ENCODE peak calls at places on chromosomes 2 and 18, in eight cellular contexts. One of them, this sample, is unnamed.

GRCh38 chr2:109470121-109470921 is 143.4 kb downstream of the SEPTIN10 start:
- DNase-seq in neural progenitor cell: no peak
- DNase-seq in IMR-90: peak; percentile 53
- DNase-seq in HCT116: peak; percentile 8
- DNase-seq in H9: no peak
- DNase-seq in MM.1S: peak; percentile 95
- DNase-seq in mammary epithelial cell: peak; percentile 53
- DNase-seq in PC-3: peak; percentile 82
- DNase-seq in this sample: peak; percentile 64

GRCh38 chr2:100105678-100106054 is 36.7 kb downstream of the AFF3 start:
- DNase-seq in neural progenitor cell: peak; percentile 43
- DNase-seq in IMR-90: peak; percentile 53
- DNase-seq in HCT116: no peak
- DNase-seq in H9: peak; percentile 44
- DNase-seq in MM.1S: no peak
- DNase-seq in mammary epithelial cell: no peak
- DNase-seq in PC-3: no peak
- DNase-seq in this sample: no peak

GRCh38 chr2:26772064-26773001 is 8.2 kb downstream of the SLC35F6 start:
- DNase-seq in neural progenitor cell: no peak
- DNase-seq in IMR-90: peak; percentile 38
- DNase-seq in HCT116: no peak
- DNase-seq in H9: no peak
- DNase-seq in MM.1S: no peak
- DNase-seq in mammary epithelial cell: peak; percentile 41
- DNase-seq in PC-3: peak; percentile 41
- DNase-seq in this sample: peak; percentile 18

GRCh38 chr18:415627-416612 is 84.6 kb downstream of the COLEC12 start:
- DNase-seq in neural progenitor cell: no peak
- DNase-seq in IMR-90: peak; percentile 81
- DNase-seq in HCT116: no peak
- DNase-seq in H9: no peak
- DNase-seq in MM.1S: no peak
- DNase-seq in mammary epithelial cell: peak; percentile 11
- DNase-seq in PC-3: peak; percentile 58
- DNase-seq in this sample: peak; percentile 89

GRCh38 chr2:170361359-170361936 is 183.5 kb downstream of the MYO3B start:
- DNase-seq in neural progenitor cell: peak; percentile 71
- DNase-seq in IMR-90: peak; percentile 50
- DNase-seq in HCT116: peak; percentile 47
- DNase-seq in H9: peak; percentile 64
- DNase-seq in MM.1S: peak; percentile 67
- DNase-seq in mammary epithelial cell: peak; percentile 50
- DNase-seq in PC-3: peak; percentile 78
- DNase-seq in this sample: peak; percentile 20

GRCh38 chr18:62856294-62856693 is 141.0 kb downstream of the PHLPP1 start:
- DNase-seq in neural progenitor cell: no peak
- DNase-seq in IMR-90: no peak
- DNase-seq in HCT116: no peak
- DNase-seq in H9: no peak
- DNase-seq in MM.1S: no peak
- DNase-seq in mammary epithelial cell: no peak
- DNase-seq in PC-3: no peak
- DNase-seq in this sample: no peak

GRCh38 chr2:217812170-217812569 is 190.6 kb downstream of the TNS1 start:
- DNase-seq in neural progenitor cell: no peak
- DNase-seq in IMR-90: no peak
- DNase-seq in HCT116: no peak
- DNase-seq in H9: no peak
- DNase-seq in MM.1S: no peak
- DNase-seq in mammary epithelial cell: no peak
- DNase-seq in PC-3: no peak
- DNase-seq in this sample: no peak

GRCh38 chr2:86020984-86021383 is 84.7 kb downstream of the POLR1A start:
- DNase-seq in neural progenitor cell: no peak
- DNase-seq in IMR-90: peak; percentile 70
- DNase-seq in HCT116: no peak
- DNase-seq in H9: no peak
- DNase-seq in MM.1S: no peak
- DNase-seq in mammary epithelial cell: no peak
- DNase-seq in PC-3: no peak
- DNase-seq in this sample: peak; percentile 66

GRCh38 chr2:127090281-127091128 is 16.4 kb downstream of the BIN1 start:
- DNase-seq in neural progenitor cell: no peak
- DNase-seq in IMR-90: no peak
- DNase-seq in HCT116: no peak
- DNase-seq in H9: no peak
- DNase-seq in MM.1S: no peak
- DNase-seq in mammary epithelial cell: no peak
- DNase-seq in PC-3: no peak
- DNase-seq in this sample: no peak

GRCh38 chr2:146677280-146677679 is 1167.5 kb upstream of the ACVR2A start:
- DNase-seq in neural progenitor cell: no peak
- DNase-seq in IMR-90: peak; percentile 4
- DNase-seq in HCT116: no peak
- DNase-seq in H9: no peak
- DNase-seq in MM.1S: no peak
- DNase-seq in mammary epithelial cell: peak; percentile 5
- DNase-seq in PC-3: peak; percentile 32
- DNase-seq in this sample: no peak

GRCh38 chr2:12507295-12507694 is 209.4 kb upstream of the TRIB2 start:
- DNase-seq in neural progenitor cell: no peak
- DNase-seq in IMR-90: peak; percentile 80
- DNase-seq in HCT116: no peak
- DNase-seq in H9: no peak
- DNase-seq in MM.1S: peak; percentile 84
- DNase-seq in mammary epithelial cell: peak; percentile 99
- DNase-seq in PC-3: peak; percentile 97
- DNase-seq in this sample: peak; percentile 71

GRCh38 chr2:20424300-20425290 is 22.3 kb upstream of the RHOB start:
- DNase-seq in neural progenitor cell: no peak
- DNase-seq in IMR-90: peak; percentile 93
- DNase-seq in HCT116: no peak
- DNase-seq in H9: peak; percentile 20
- DNase-seq in MM.1S: peak; percentile 98
- DNase-seq in mammary epithelial cell: peak; percentile 51
- DNase-seq in PC-3: peak; percentile 46
- DNase-seq in this sample: peak; percentile 81

GRCh38 chr18:79853993-79854364 is 56.2 kb downstream of the KCNG2 start:
- DNase-seq in neural progenitor cell: no peak
- DNase-seq in IMR-90: no peak
- DNase-seq in HCT116: no peak
- DNase-seq in H9: no peak
- DNase-seq in MM.1S: no peak
- DNase-seq in mammary epithelial cell: no peak
- DNase-seq in PC-3: no peak
- DNase-seq in this sample: no peak

GRCh38 chr18:79853303-79853992 is 55.7 kb downstream of the KCNG2 start:
- DNase-seq in neural progenitor cell: no peak
- DNase-seq in IMR-90: no peak
- DNase-seq in HCT116: no peak
- DNase-seq in H9: no peak
- DNase-seq in MM.1S: no peak
- DNase-seq in mammary epithelial cell: no peak
- DNase-seq in PC-3: no peak
- DNase-seq in this sample: no peak

GRCh38 chr18:79851981-79852380 is 54.2 kb downstream of the KCNG2 start:
- DNase-seq in neural progenitor cell: no peak
- DNase-seq in IMR-90: no peak
- DNase-seq in HCT116: no peak
- DNase-seq in H9: no peak
- DNase-seq in MM.1S: no peak
- DNase-seq in mammary epithelial cell: no peak
- DNase-seq in PC-3: no peak
- DNase-seq in this sample: no peak

GRCh38 chr18:79851489-79851888 is 53.8 kb downstream of the KCNG2 start:
- DNase-seq in neural progenitor cell: no peak
- DNase-seq in IMR-90: no peak
- DNase-seq in HCT116: no peak
- DNase-seq in H9: no peak
- DNase-seq in MM.1S: no peak
- DNase-seq in mammary epithelial cell: no peak
- DNase-seq in PC-3: no peak
- DNase-seq in this sample: no peak

GRCh38 chr18:79852561-79853302 is 55.0 kb downstream of the KCNG2 start:
- DNase-seq in neural progenitor cell: no peak
- DNase-seq in IMR-90: no peak
- DNase-seq in HCT116: no peak
- DNase-seq in H9: no peak
- DNase-seq in MM.1S: no peak
- DNase-seq in mammary epithelial cell: no peak
- DNase-seq in PC-3: no peak
- DNase-seq in this sample: no peak
- H3K9ac ChIP-seq in neural progenitor cell: no peak overlapping the region
- H3K9ac ChIP-seq in IMR-90: no peak overlapping the region
- H3K9ac ChIP-seq in HCT116: no peak overlapping the region
- H3K9ac ChIP-seq in H9: no peak overlapping the region
- H3K9ac ChIP-seq in MM.1S: no peak overlapping the region
- H3K9ac ChIP-seq in mammary epithelial cell: no peak overlapping the region
- H3K9ac ChIP-seq in PC-3: no peak overlapping the region
- H3K9ac ChIP-seq in this sample: no peak overlapping the region

GRCh38 chr18:56995579-56996194 is 151.2 kb upstream of the BOD1L2 start:
- DNase-seq in neural progenitor cell: peak; percentile 28
- DNase-seq in IMR-90: no peak
- DNase-seq in HCT116: no peak
- DNase-seq in H9: no peak
- DNase-seq in MM.1S: no peak
- DNase-seq in mammary epithelial cell: no peak
- DNase-seq in PC-3: no peak
- DNase-seq in this sample: no peak
- TF ChIP-seq CTCF in neural progenitor cell: peak; percentile 43
- TF ChIP-seq CTCF in IMR-90: no peak
- TF ChIP-seq CTCF in HCT116: no peak
- TF ChIP-seq CTCF in H9: peak; percentile 64
- TF ChIP-seq CTCF in MM.1S: no peak
- TF ChIP-seq CTCF in mammary epithelial cell: peak; percentile 15
- TF ChIP-seq CTCF in PC-3: peak; percentile 9
- TF ChIP-seq CTCF in this sample: no peak

DNA sequence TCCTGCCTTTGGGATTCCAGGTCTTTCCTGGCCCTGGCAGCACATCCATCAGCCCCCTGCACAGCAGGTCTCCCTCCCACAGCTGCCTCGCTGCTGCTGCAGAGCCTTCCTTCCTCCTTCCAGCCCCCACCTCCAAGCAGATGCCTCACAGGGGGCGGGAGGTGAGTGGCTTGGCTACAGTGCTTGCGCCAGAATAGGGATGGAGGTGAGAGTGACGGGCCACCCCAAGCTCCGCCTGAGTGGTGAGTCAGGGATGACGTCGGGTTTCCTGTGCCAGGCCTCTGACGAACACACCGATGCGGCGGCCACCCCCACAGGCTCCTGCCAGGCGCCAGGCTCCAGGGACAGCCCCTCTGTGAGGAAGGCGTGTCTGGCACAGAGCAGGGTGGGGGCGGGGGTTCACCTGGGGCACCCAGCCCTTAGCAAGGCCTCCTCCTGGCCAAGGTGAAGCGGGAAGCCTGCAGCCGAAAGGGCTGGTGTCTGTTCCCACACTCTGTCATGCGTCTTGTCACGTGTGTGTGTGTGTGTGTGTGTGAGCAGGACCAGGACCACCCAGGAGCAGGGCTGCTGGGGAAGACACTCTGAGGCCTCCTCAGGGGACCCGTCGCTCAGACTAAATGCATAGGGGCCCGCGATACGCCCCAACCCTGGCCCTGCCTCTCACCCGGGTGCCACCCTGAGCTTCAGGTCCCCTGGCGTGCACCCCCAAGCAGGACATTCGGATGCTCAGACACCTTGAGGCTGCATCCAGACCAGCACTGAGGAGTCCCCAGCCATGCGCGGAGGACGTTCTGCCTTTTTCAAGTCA is 3.4 kb upstream of the DUSP2 start:
- DNase-seq in neural progenitor cell: peak; percentile 67
- DNase-seq in IMR-90: peak; percentile 96
- DNase-seq in HCT116: peak; percentile 88
- DNase-seq in H9: peak; percentile 97
- DNase-seq in MM.1S: no peak
- DNase-seq in mammary epithelial cell: peak; percentile 79
- DNase-seq in PC-3: peak; percentile 50
- DNase-seq in this sample: peak; percentile 92
- H3K27ac ChIP-seq in neural progenitor cell: no peak overlapping the region
- H3K27ac ChIP-seq in IMR-90: no peak overlapping the region
- H3K27ac ChIP-seq in HCT116: peak overlapping the region; percentile 17
- H3K27ac ChIP-seq in H9: no peak overlapping the region
- H3K27ac ChIP-seq in MM.1S: no peak overlapping the region
- H3K27ac ChIP-seq in mammary epithelial cell: no peak overlapping the region
- H3K27ac ChIP-seq in PC-3: no peak overlapping the region
- H3K27ac ChIP-seq in this sample: peak overlapping the region; percentile 30

GRCh38 chr2:235543126-235543750 is 49.4 kb downstream of the AGAP1 start:
- DNase-seq in neural progenitor cell: no peak
- DNase-seq in IMR-90: peak; percentile 50
- DNase-seq in HCT116: no peak
- DNase-seq in H9: no peak
- DNase-seq in MM.1S: no peak
- DNase-seq in mammary epithelial cell: no peak
- DNase-seq in PC-3: peak; percentile 74
- DNase-seq in this sample: peak; percentile 28

GRCh38 chr2:235542728-235543125 is 48.9 kb downstream of the AGAP1 start:
- DNase-seq in neural progenitor cell: no peak
- DNase-seq in IMR-90: no peak
- DNase-seq in HCT116: no peak
- DNase-seq in H9: peak; percentile 80
- DNase-seq in MM.1S: no peak
- DNase-seq in mammary epithelial cell: no peak
- DNase-seq in PC-3: peak; percentile 70
- DNase-seq in this sample: no peak

GRCh38 chr2:235543851-235544686 is 50.2 kb downstream of the AGAP1 start:
- DNase-seq in neural progenitor cell: no peak
- DNase-seq in IMR-90: no peak
- DNase-seq in HCT116: no peak
- DNase-seq in H9: no peak
- DNase-seq in MM.1S: no peak
- DNase-seq in mammary epithelial cell: no peak
- DNase-seq in PC-3: peak; percentile 31
- DNase-seq in this sample: no peak

GRCh38 chr2:235541016-235541415 is 47.2 kb downstream of the AGAP1 start:
- DNase-seq in neural progenitor cell: no peak
- DNase-seq in IMR-90: no peak
- DNase-seq in HCT116: no peak
- DNase-seq in H9: no peak
- DNase-seq in MM.1S: no peak
- DNase-seq in mammary epithelial cell: peak; percentile 8
- DNase-seq in PC-3: no peak
- DNase-seq in this sample: no peak

DNA sequence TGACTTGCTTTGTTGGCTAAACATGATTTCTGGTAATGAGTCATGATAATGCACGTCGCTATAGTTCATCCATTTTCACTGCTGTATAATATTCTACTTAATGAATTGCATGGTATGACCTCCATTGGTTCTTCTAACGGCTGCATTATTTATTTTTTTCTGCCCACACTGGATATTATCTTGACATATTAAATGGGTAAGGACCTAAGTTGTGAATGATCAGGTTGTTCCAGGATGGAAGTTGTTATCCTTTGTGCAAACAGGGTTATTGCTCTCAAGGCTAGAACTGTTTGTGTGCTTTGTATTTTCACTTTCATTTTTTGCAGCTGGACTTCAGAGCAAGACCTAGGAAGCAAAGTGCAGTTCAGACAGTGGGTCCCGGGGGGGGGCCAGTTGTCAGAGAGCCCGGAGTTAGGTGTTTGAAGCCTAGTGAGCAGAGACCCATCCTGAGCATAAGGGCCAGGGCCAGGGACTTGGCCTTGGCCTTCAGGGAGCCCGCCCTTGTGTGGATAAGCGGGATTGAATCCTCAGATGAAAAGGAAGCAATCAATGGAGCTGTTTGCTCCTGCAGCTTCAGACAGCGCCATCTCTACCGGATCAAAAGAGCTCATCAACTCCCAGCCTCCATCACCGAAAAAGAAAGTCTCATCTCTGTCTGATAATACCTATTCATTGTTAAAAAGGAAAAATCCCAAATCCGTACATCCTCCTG is 48.2 kb downstream of the AGAP1 start:
- DNase-seq in neural progenitor cell: no peak
- DNase-seq in IMR-90: no peak
- DNase-seq in HCT116: no peak
- DNase-seq in H9: no peak
- DNase-seq in MM.1S: peak; percentile 30
- DNase-seq in mammary epithelial cell: no peak
- DNase-seq in PC-3: no peak
- DNase-seq in this sample: no peak
- H3K9ac ChIP-seq in neural progenitor cell: no peak overlapping the region
- H3K9ac ChIP-seq in IMR-90: no peak overlapping the region
- H3K9ac ChIP-seq in HCT116: no peak overlapping the region
- H3K9ac ChIP-seq in H9: no peak overlapping the region
- H3K9ac ChIP-seq in MM.1S: no peak overlapping the region
- H3K9ac ChIP-seq in mammary epithelial cell: no peak overlapping the region
- H3K9ac ChIP-seq in PC-3: no peak overlapping the region
- H3K9ac ChIP-seq in this sample: no peak overlapping the region